ENCODE peak calls at places on chromosome 12, in ten cellular contexts. C, T, D, K, Y, O, X, A, U and I are unnamed samples. For H3K4me1 and H3K36me3, the result is how much of the 10 kb centered on the place peaks cover.

GRCh38 chr12:78331764-78332163 is 501.1 kb downstream of the NAV3 start:
- DNase-seq in A (no peak), Y (no peak), D (no peak), C (no peak), X (no peak), U (no peak), O (no peak), T (no peak), K (no peak), I (no peak)

GRCh38 chr12:46373303-46374182 is 970 bp upstream of the SLC38A2 start:
- DNase-seq in O (no peak), U (peak), T (peak), D (peak), C (peak), A (peak), X (peak), K (peak), Y (peak), I (peak)

GRCh38 chr12:80690513-80690912 is 16.9 kb upstream of the MYF6 start:
- DNase-seq in D (no peak), O (no peak), X (no peak), A (no peak), U (no peak), C (no peak), Y (no peak), T (no peak), K (no peak), I (no peak)

GRCh38 chr12:19026035-19026434 is 103.5 kb upstream of the PLEKHA5 start:
- DNase-seq in Y (no peak), T (no peak), X (no peak), K (no peak), D (no peak), A (no peak), U (no peak), C (no peak), O (no peak), I (no peak)

GRCh38 chr12:81417056-81417455 is 339.2 kb downstream of the ACSS3 start:
- DNase-seq in T (no peak), U (no peak), C (no peak), Y (no peak), X (no peak), D (no peak), K (no peak), O (no peak), A (no peak), I (no peak)

GRCh38 chr12:64780531-64781373 is 21.5 kb upstream of the GNS start:
- DNase-seq in K (no peak), U (peak), O (no peak), C (peak), A (peak), T (no peak), Y (peak), D (peak), X (peak), I (no peak)

GRCh38 chr12:48681416-48681737 is 661 bp downstream of the KANSL2 start:
- DNase-seq in O (no peak), A (peak), X (no peak), D (no peak), K (peak), Y (no peak), U (no peak), C (no peak), T (no peak), I (no peak)

GRCh38 chr12:89051065-89051677 is 301.1 kb downstream of the DUSP6 start:
- DNase-seq in U (peak), A (peak), D (no peak), X (peak), C (peak), K (peak), T (no peak), Y (peak), O (no peak), I (no peak)

GRCh38 chr12:32603858-32604257 is 75.2 kb upstream of the DNM1L start:
- DNase-seq in U (no peak), D (no peak), X (no peak), K (no peak), T (no peak), Y (no peak), A (peak), C (no peak), O (peak), I (no peak)

GRCh38 chr12:32596031-32596430 is 83.1 kb upstream of the DNM1L start:
- DNase-seq in C (no peak), A (no peak), U (no peak), O (no peak), D (no peak), T (no peak), X (no peak), K (no peak), Y (no peak), I (no peak)

GRCh38 chr12:32603071-32603470 is 76.0 kb upstream of the DNM1L start:
- DNase-seq in D (no peak), A (no peak), O (no peak), Y (no peak), K (no peak), C (no peak), U (no peak), T (no peak), X (no peak), I (no peak)

GRCh38 chr12:32595251-32595650 is 83.8 kb upstream of the DNM1L start:
- DNase-seq in Y (no peak), X (no peak), K (no peak), O (no peak), T (no peak), U (no peak), C (no peak), A (peak), D (no peak), I (no peak)

DNA sequence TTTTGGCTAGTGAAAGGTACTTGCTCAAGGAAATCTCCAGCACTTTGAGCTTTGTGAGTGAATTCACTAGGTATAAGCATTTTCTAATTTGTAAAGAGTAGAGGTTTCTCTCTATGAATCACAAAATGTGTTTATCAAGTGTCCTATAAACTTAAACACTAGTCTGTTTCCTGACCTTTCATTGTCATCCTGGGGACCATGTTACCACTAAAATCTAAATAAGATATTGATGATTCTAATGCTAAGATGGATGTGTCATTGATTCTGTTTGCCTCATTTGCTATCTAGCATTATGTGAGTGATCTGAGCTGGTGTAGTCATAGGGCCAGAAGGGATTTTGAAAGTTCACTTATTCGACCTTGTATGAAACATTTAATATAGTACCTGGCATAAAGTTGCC is 80.4 kb upstream of the DNM1L start:
- DNase-seq in A (no peak), C (no peak), D (no peak), T (no peak), O (no peak), Y (no peak), K (no peak), U (no peak), X (no peak), I (no peak)
- H3K4me1 ChIP-seq in A (under half), C (under half), D (under half), T (under half), O (under half), Y (under half), K (under half), U (under half), X (under half), I (under half)

DNA sequence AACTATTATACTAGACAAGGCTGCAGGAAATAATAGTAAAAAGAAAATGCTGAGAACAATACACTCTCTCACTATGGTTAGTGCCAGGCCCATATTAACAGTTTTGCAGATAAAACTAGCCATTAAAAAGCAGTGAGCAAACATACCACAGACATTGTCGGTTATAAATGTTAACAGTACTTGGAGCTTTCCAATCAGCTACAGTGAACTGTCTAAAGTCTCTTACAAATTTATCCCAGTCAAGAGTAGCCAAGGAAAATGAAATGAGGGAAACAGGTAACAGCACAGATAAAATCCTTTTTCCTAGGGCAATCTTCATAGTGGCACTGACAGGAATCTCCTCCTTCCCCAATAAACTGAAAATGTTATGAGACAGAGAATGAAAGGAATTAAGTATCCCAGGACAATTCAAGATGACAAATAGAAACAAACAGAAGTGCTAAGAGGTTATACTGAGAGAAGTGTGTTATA is 30.8 kb downstream of the PAWR start:
- DNase-seq in U (no peak), K (no peak), O (no peak), X (peak), C (no peak), A (no peak), Y (no peak), D (no peak), T (no peak), I (no peak)
- H3K36me3 ChIP-seq in U (under half), K (under half), O (under half), X (under half), C (under half), A (under half), Y (under half), D (under half), T (under half), I (under half)

DNA sequence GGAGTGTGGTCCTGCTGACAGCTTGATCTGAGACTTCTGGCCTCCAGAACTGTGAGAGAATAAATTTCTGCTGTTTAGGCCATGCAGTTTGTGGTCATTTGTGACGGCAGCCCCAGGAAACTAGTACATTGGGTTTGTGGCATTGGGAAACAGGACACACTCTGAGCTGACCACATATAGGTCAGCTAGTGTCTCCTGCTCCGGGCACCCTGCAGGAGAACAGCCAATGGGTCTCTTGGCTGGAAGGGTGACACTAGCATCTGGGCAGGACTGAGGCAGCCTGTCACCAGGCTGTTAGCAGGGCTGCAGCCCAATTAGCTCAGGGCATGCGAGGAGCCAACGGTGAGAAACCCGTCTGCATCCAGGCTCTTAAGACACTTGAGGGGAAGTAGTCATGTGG is 83.2 kb downstream of the PITPNM2 start:
- DNase-seq in D (no peak), O (no peak), K (no peak), U (no peak), T (no peak), Y (no peak), X (no peak), A (no peak), C (no peak), I (no peak)
- H3K4me1 ChIP-seq in D (under half), O (under half), K (half or more), U (half or more), T (under half), Y (under half), X (under half), A (under half), C (under half), I (under half)

GRCh38 chr12:109988274-109988673 is 7.9 kb downstream of the GIT2 start:
- DNase-seq in A (no peak), C (no peak), D (no peak), X (no peak), O (no peak), T (no peak), Y (no peak), K (no peak), U (no peak), I (no peak)
- H3K36me3 ChIP-seq in A (under half), C (under half), D (under half), X (under half), O (under half), T (under half), Y (under half), K (under half), U (under half), I (under half)